ENCODE peak calls at places on chromosomes 2 and 18, in six cellular contexts. I, B, C, N, H and E are unnamed samples.

GRCh38 chr2:113226462-113226861 is 52.3 kb downstream of the PAX8 start:
- DNase-seq in I (no peak), B (no peak), C (no peak), N (no peak), H (no peak), E (no peak)

GRCh38 chr2:171627412-171627811 is 59.9 kb upstream of the DYNC1I2 start:
- DNase-seq in I (no peak), B (no peak), C (no peak), N (no peak), H (no peak), E (no peak)

GRCh38 chr2:18435425-18436037 is 124.9 kb downstream of the RDH14 start:
- DNase-seq in I (no peak), B (peak; percentile 25), C (no peak), N (no peak), H (peak; percentile 87), E (no peak)

GRCh38 chr18:44546954-44547353 is 133.7 kb upstream of the SETBP1 start:
- DNase-seq in I (no peak), B (no peak), C (no peak), N (no peak), H (no peak), E (no peak)

GRCh38 chr2:177353084-177353483 is 39.5 kb upstream of the AGPS start:
- DNase-seq in I (no peak), B (no peak), C (no peak), N (no peak), H (peak; percentile 57), E (no peak)

GRCh38 chr2:56313541-56313940 is 129.8 kb downstream of the CCDC85A start:
- DNase-seq in I (no peak), B (no peak), C (no peak), N (no peak), H (no peak), E (no peak)

GRCh38 chr18:26617151-26617554 is 68.8 kb upstream of the KCTD1 start:
- DNase-seq in I (no peak), B (peak; percentile 20), C (no peak), N (no peak), H (peak; percentile 91), E (peak; percentile 55)

GRCh38 chr18:26307161-26307773 is 81.0 kb downstream of the TAF4B start:
- DNase-seq in I (no peak), B (peak; percentile 5), C (no peak), N (no peak), H (peak; percentile 72), E (no peak)

GRCh38 chr18:47560693-47561092 is 309.2 kb upstream of the SKOR2 start:
- DNase-seq in I (no peak), B (no peak), C (no peak), N (no peak), H (no peak), E (no peak)

GRCh38 chr18:28826062-28826565 is 649.2 kb upstream of the CDH2 start:
- DNase-seq in I (no peak), B (no peak), C (no peak), N (no peak), H (no peak), E (no peak)

GRCh38 chr18:55386545-55386944 is 201.4 kb downstream of the TCF4 start:
- DNase-seq in I (no peak), B (no peak), C (no peak), N (no peak), H (no peak), E (no peak)

GRCh38 chr2:667332-668000 is 9.7 kb downstream of the TMEM18 start:
- DNase-seq in I (no peak), B (peak; percentile 12), C (no peak), N (no peak), H (peak; percentile 83), E (no peak)

GRCh38 chr18:31750259-31750658 is 10.4 kb downstream of the SLC25A52 start:
- DNase-seq in I (no peak), B (no peak), C (no peak), N (no peak), H (no peak), E (no peak)

GRCh38 chr18:11700876-11701275 is 11.8 kb downstream of the GNAL start:
- DNase-seq in I (no peak), B (no peak), C (no peak), N (no peak), H (no peak), E (no peak)

GRCh38 chr2:188345020-188345419 is 53.3 kb downstream of the GULP1 start:
- DNase-seq in I (no peak), B (no peak), C (no peak), N (no peak), H (no peak), E (no peak)

GRCh38 chr18:6752200-6752873 is 22.8 kb downstream of the ARHGAP28 start:
- DNase-seq in I (no peak), B (no peak), C (no peak), N (no peak), H (peak; percentile 54), E (no peak)

GRCh38 chr2:43005975-43006833 is 213.8 kb upstream of the HAAO start:
- DNase-seq in I (no peak), B (no peak), C (no peak), N (no peak), H (no peak), E (no peak)

GRCh38 chr2:144515694-144516416 is 4.1 kb downstream of the ZEB2 start:
- DNase-seq in I (no peak), B (no peak), C (peak; percentile 79), N (peak; percentile 77), H (peak; percentile 66), E (no peak)

GRCh38 chr2:11370377-11371098 is 26.1 kb upstream of the ROCK2 start:
- DNase-seq in I (no peak), B (peak; percentile 78), C (no peak), N (no peak), H (peak; percentile 32), E (no peak)

GRCh38 chr2:240790370-240791210 is 29.4 kb downstream of the KIF1A start:
- DNase-seq in I (no peak), B (no peak), C (peak; percentile 36), N (peak; percentile 50), H (no peak), E (no peak)

GRCh38 chr2:221455214-221455613 is 116.9 kb downstream of the EPHA4 start:
- DNase-seq in I (no peak), B (no peak), C (no peak), N (no peak), H (peak; percentile 16), E (no peak)

GRCh38 chr18:50079571-50080295 is 115.2 kb downstream of the MYO5B start:
- DNase-seq in I (no peak), B (no peak), C (peak; percentile 74), N (peak; percentile 68), H (no peak), E (no peak)

GRCh38 chr2:238938460-238939055 is 90.7 kb downstream of the TWIST2 start:
- DNase-seq in I (peak; percentile 96), B (no peak), C (peak; percentile 93), N (peak; percentile 67), H (peak; percentile 100), E (no peak)

GRCh38 chr2:54903736-54904554 is 146.3 kb downstream of the RTN4 start:
- DNase-seq in I (peak; percentile 60), B (peak; percentile 71), C (peak; percentile 76), N (no peak), H (peak; percentile 99), E (peak; percentile 88)

GRCh38 chr2:19577668-19578067 is 219.2 kb upstream of the OSR1 start:
- DNase-seq in I (no peak), B (no peak), C (no peak), N (no peak), H (peak; percentile 69), E (no peak)

GRCh38 chr2:224025874-224026273 is 13.2 kb downstream of the SERPINE2 start:
- DNase-seq in I (no peak), B (no peak), C (no peak), N (no peak), H (no peak), E (no peak)

GRCh38 chr18:6412933-6413472 is 1.7 kb downstream of the L3MBTL4 start:
- DNase-seq in I (no peak), B (no peak), C (no peak), N (no peak), H (no peak), E (no peak)

GRCh38 chr18:63736856-63737255 is 34.1 kb downstream of the SERPINB11 start:
- DNase-seq in I (no peak), B (peak; percentile 39), C (no peak), N (no peak), H (peak; percentile 25), E (no peak)

GRCh38 chr18:63747006-63747405 is 28.2 kb upstream of the SERPINB7 start:
- DNase-seq in I (no peak), B (no peak), C (no peak), N (no peak), H (no peak), E (no peak)

GRCh38 chr18:63741769-63742168 is 33.4 kb upstream of the SERPINB7 start:
- DNase-seq in I (no peak), B (no peak), C (no peak), N (no peak), H (peak; percentile 64), E (no peak)
- TF ChIP-seq CTCF in I (no peak), B (peak; percentile 73), C (no peak), N (no peak), H (peak; percentile 73), E (peak; percentile 66)

DNA sequence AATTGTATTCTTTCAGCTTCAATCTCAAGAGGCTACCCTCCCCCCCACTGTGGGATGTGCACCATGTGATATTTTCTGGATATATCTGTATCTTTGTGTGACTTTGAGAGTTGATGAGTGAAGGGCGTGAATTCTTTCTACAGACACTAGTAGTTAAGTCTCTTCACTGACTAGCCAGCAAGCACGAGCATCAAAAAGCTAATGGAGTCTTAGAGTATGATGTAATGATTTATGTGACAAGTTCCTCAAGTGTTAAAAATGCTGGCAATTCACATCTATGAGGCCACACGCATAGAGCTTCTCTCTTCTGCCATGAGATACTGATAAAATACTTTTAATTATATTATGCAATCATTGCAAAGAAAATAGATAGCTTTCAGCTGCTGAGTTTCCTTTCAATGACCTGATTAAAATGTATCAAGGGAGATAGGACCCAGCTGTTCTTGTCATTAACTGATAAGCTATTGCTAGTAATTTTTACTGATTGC is 304.8 kb downstream of the TRIB2 start:
- DNase-seq in I (no peak), B (no peak), C (no peak), N (no peak), H (no peak), E (no peak)
- H3K4me3 ChIP-seq in I (no peak overlapping the region), B (no peak overlapping the region), C (no peak overlapping the region), N (no peak overlapping the region), H (no peak overlapping the region), E (no peak overlapping the region)

DNA sequence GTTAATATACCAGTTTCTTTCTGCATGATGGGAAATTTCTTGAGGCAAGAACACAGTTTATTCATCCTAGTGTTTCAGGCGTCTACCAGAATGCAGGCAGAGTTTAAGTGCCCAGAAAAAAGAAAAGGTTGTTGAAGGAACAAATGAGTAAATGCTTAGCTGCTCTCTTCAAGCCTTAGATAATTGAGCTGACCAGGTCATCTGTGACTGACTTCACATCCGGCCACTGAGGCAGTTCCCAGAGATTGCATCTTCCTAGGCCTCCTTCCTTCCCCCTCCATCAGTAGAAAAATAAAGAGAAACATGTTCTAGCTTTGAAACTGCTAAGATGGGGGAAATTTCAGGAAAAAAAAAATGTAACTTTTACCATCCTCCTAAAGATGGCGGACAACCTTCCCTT is 9.4 kb upstream of the TMEM163 start:
- DNase-seq in I (no peak), B (no peak), C (no peak), N (no peak), H (no peak), E (no peak)
- TF ChIP-seq CTCF in I (no peak), B (no peak), C (no peak), N (no peak), H (no peak), E (no peak)

GRCh38 chr2:174597347-174598047 is at the start of gene WIPF1:
- DNase-seq in I (no peak), B (no peak), C (no peak), N (no peak), H (peak; percentile 90), E (no peak)
- H3K4me3 ChIP-seq in I (no peak within 1 kb of the TSS), B (no peak within 1 kb of the TSS), C (peak within 1 kb of the TSS; percentile 23), N (peak within 1 kb of the TSS; percentile 41), H (no peak within 1 kb of the TSS), E (no peak within 1 kb of the TSS)